ENCODE peak calls at places on chromosomes 2 and 18, in four cellular contexts. B is amygdala; F is T-helper 9 cell; A is activated CD4-positive, alpha-beta T cell treated with anti-CD3 and anti-CD28 coated beads for 24 hours. Q is an unnamed sample.

GRCh38 chr2:41068740-41069139 is 616.9 kb upstream of the SLC8A1 start:
- DNase-seq in B (no peak), F (no peak), A (no peak), Q (no peak)

GRCh38 chr2:233075966-233076339 is 15.8 kb downstream of the INPP5D start:
- DNase-seq in A (no peak), F (no peak), B (no peak), Q (no peak)

GRCh38 chr18:8283901-8284585 is 325.2 kb upstream of the RAB12 start:
- DNase-seq in F (no peak), B (no peak), A (no peak), Q (no peak)

GRCh38 chr2:11738589-11739436 is 7.6 kb upstream of the LPIN1 start:
- DNase-seq in F (no peak), A (no peak), B (no peak), Q (peak)

GRCh38 chr2:132766573-132766972 is 96.6 kb upstream of the LYPD1 start:
- DNase-seq in B (no peak), F (no peak), A (no peak), Q (no peak)

GRCh38 chr2:43199492-43200481 is 26.6 kb downstream of the ZFP36L2 start:
- DNase-seq in B (no peak), A (no peak), F (no peak), Q (no peak)

GRCh38 chr18:22165049-22165602 is 4.3 kb upstream of the GATA6 start:
- DNase-seq in A (no peak), F (no peak), B (no peak), Q (no peak)

GRCh38 chr2:224584768-224585204 is 377 bp downstream of the CUL3 start:
- DNase-seq in A (peak), F (peak), B (no peak), Q (peak)

GRCh38 chr2:100321181-100321880 is 970 bp downstream of the LONRF2 start:
- DNase-seq in A (no peak), B (no peak), F (no peak), Q (peak)

GRCh38 chr2:11851881-11852280 is 105.4 kb downstream of the LPIN1 start:
- DNase-seq in A (no peak), F (no peak), B (no peak), Q (no peak)

GRCh38 chr2:60550151-60550983 is 3.1 kb downstream of the BCL11A start:
- DNase-seq in F (no peak), A (no peak), B (peak), Q (peak)

GRCh38 chr2:67828066-67828465 is 234.7 kb downstream of the C1D start:
- DNase-seq in B (no peak), F (no peak), A (no peak), Q (no peak)

GRCh38 chr2:99152181-99152580 is 2.6 kb downstream of the TSGA10 start:
- DNase-seq in B (no peak), A (no peak), F (no peak), Q (no peak)

GRCh38 chr2:237132799-237133198 is 47.1 kb downstream of the COPS8 start:
- DNase-seq in F (no peak), A (no peak), B (no peak), Q (no peak)

GRCh38 chr2:238839428-238839827 is 8.5 kb upstream of the TWIST2 start:
- DNase-seq in B (no peak), F (no peak), A (no peak), Q (no peak)

GRCh38 chr2:100884145-100884621 is 64.2 kb downstream of the NPAS2 start:
- DNase-seq in B (no peak), F (no peak), A (no peak), Q (no peak)

GRCh38 chr2:212181646-212182045 is 357.0 kb downstream of the ERBB4 start:
- DNase-seq in A (no peak), F (no peak), B (no peak), Q (no peak)

GRCh38 chr2:191976436-191976835 is 129.5 kb upstream of the CAVIN2 start:
- DNase-seq in A (no peak), F (no peak), B (no peak), Q (no peak)

GRCh38 chr2:8138923-8139667 is 542.8 kb upstream of the ID2 start:
- DNase-seq in B (no peak), A (no peak), F (no peak), Q (no peak)

GRCh38 chr2:197877038-197877437 is 72.6 kb downstream of the PLCL1 start:
- DNase-seq in F (no peak), B (no peak), A (no peak), Q (no peak)

GRCh38 chr2:126878601-126879000 is 20.1 kb upstream of the TEX51 start:
- DNase-seq in B (no peak), A (no peak), F (no peak), Q (no peak)

GRCh38 chr2:119512946-119513345 is 11.3 kb downstream of the SCTR start:
- DNase-seq in F (no peak), A (no peak), B (no peak), Q (no peak)

GRCh38 chr2:218445602-218446001 is 26.7 kb downstream of the VIL1 start:
- DNase-seq in A (no peak), F (no peak), B (no peak), Q (no peak)

GRCh38 chr2:108853421-108853820 is 66.8 kb downstream of the CCDC138 start:
- DNase-seq in B (no peak), A (no peak), F (no peak), Q (no peak)

GRCh38 chr2:219444566-219445091 is 10.0 kb downstream of the SPEG start:
- DNase-seq in B (no peak), A (no peak), F (no peak), Q (no peak)

GRCh38 chr18:72555101-72555500 is 11.0 kb upstream of the CBLN2 start:
- DNase-seq in B (no peak), A (no peak), F (no peak), Q (no peak)

GRCh38 chr18:8389391-8390340 is 219.6 kb upstream of the RAB12 start:
- DNase-seq in F (peak), A (no peak), B (no peak), Q (peak)

GRCh38 chr2:168948621-168949212 is 47.6 kb downstream of the G6PC2 start:
- DNase-seq in B (no peak), A (no peak), F (no peak), Q (no peak)

GRCh38 chr2:159807183-159808037 is 9.4 kb upstream of the CD302 start:
- DNase-seq in A (no peak), B (no peak), F (no peak), Q (no peak)

GRCh38 chr2:98809878-98810587 is 79.1 kb upstream of the MGAT4A start:
- DNase-seq in B (no peak), F (no peak), A (no peak), Q (no peak)

GRCh38 chr2:75560768-75561565 is at the start of gene EVA1A:
- DNase-seq in F (no peak), B (no peak), A (no peak), Q (no peak)

GRCh38 chr2:185689906-185690539 is 48.6 kb upstream of the FSIP2 start:
- DNase-seq in F (no peak), A (no peak), B (no peak), Q (no peak)

GRCh38 chr18:58992301-58993231 is 127.9 kb downstream of the ZNF532 start:
- DNase-seq in F (no peak), B (no peak), A (no peak), Q (no peak)

GRCh38 chr2:30371772-30372373 is 75.2 kb upstream of the LCLAT1 start:
- DNase-seq in F (no peak), A (no peak), B (no peak), Q (no peak)

GRCh38 chr2:9975805-9976447 is 24.4 kb downstream of the GRHL1 start:
- DNase-seq in F (no peak), A (peak), B (no peak), Q (no peak)

GRCh38 chr2:239937866-239938640 is 87.1 kb downstream of the NDUFA10 start:
- DNase-seq in F (no peak), A (no peak), B (no peak), Q (no peak)

GRCh38 chr2:33322099-33322498 is 154.3 kb upstream of the RASGRP3 start:
- DNase-seq in A (no peak), B (no peak), F (no peak), Q (no peak)

Q was measured in anterior cingulate cortex.